ENCODE peak calls at places on chromosomes 3 and 15, in five cellular contexts. O is mesothelial cell of epicardium, M is cardiac fibroblast, T is lower lobe of right lung, L is ascending aorta. S is an unnamed sample.
A peak's percentile ranks its signal among the peaks of the same experiment; 100 is the strongest.

GRCh38 chr3:149967067-149967685 is 3.5 kb downstream of the PFN2 start:
- DNase-seq in O (no peak), M (peak; percentile 71), T (no peak), L (no peak), S (no peak)

GRCh38 chr3:161508852-161509477 is 12.4 kb downstream of the OTOL1 start:
- DNase-seq in O (no peak), M (peak; percentile 2), T (no peak), L (no peak), S (no peak)

GRCh38 chr3:188106006-188106405 is 48.0 kb upstream of the LPP start:
- DNase-seq in O (no peak), M (no peak), T (no peak), L (no peak), S (no peak)

GRCh38 chr3:13644341-13645082 is 95.6 kb downstream of the FBLN2 start:
- DNase-seq in O (no peak), M (peak; percentile 21), T (no peak), L (no peak), S (no peak)

GRCh38 chr15:60318236-60318867 is 79.4 kb downstream of the ANXA2 start:
- DNase-seq in O (no peak), M (no peak), T (no peak), L (no peak), S (no peak)

GRCh38 chr3:190514163-190515153 is 573 bp downstream of the IL1RAP start:
- DNase-seq in O (no peak), M (peak; percentile 67), T (peak; percentile 76), L (peak; percentile 67), S (no peak)

GRCh38 chr3:35908366-35909232 is 269.3 kb downstream of the ARPP21 start:
- DNase-seq in O (peak; percentile 28), M (peak; percentile 87), T (peak; percentile 55), L (peak; percentile 73), S (peak; percentile 60)

GRCh38 chr3:174540536-174540935 is 318.6 kb upstream of the NAALADL2 start:
- DNase-seq in O (no peak), M (no peak), T (no peak), L (no peak), S (no peak)

GRCh38 chr15:85780586-85780985 is 14.1 kb downstream of the KLHL25 start:
- DNase-seq in O (no peak), M (peak; percentile 37), T (no peak), L (no peak), S (no peak)

GRCh38 chr3:71511037-71511436 is 72.5 kb downstream of the FOXP1 start:
- DNase-seq in O (no peak), M (peak; percentile 70), T (no peak), L (no peak), S (no peak)

GRCh38 chr3:57757642-57758297 is 1.7 kb downstream of the SLMAP start:
- DNase-seq in O (no peak), M (peak; percentile 15), T (no peak), L (no peak), S (no peak)

GRCh38 chr3:172592898-172593669 is 69.9 kb upstream of the TNFSF10 start:
- DNase-seq in O (no peak), M (no peak), T (no peak), L (no peak), S (no peak)

GRCh38 chr3:126371096-126371705 is 14.0 kb upstream of the KLF15 start:
- DNase-seq in O (no peak), M (no peak), T (no peak), L (peak; percentile 46), S (no peak)

GRCh38 chr3:141410408-141410807 is 42.1 kb downstream of the ZBTB38 start:
- DNase-seq in O (no peak), M (peak; percentile 90), T (no peak), L (no peak), S (no peak)

GRCh38 chr3:8838239-8838638 is 68.8 kb upstream of the OXTR start:
- DNase-seq in O (no peak), M (no peak), T (no peak), L (no peak), S (no peak)

GRCh38 chr3:60651799-60652198 is 599.5 kb downstream of the FHIT start:
- DNase-seq in O (no peak), M (no peak), T (no peak), L (no peak), S (no peak)

GRCh38 chr3:193948459-193948858 is 187.5 kb upstream of the HES1 start:
- DNase-seq in O (no peak), M (no peak), T (no peak), L (no peak), S (no peak)

GRCh38 chr15:94924057-94924456 is 692.7 kb downstream of the MCTP2 start:
- DNase-seq in O (no peak), M (peak; percentile 7), T (no peak), L (no peak), S (no peak)

GRCh38 chr3:101865751-101866509 is 16.6 kb downstream of the NFKBIZ start:
- DNase-seq in O (no peak), M (no peak), T (no peak), L (no peak), S (no peak)

GRCh38 chr3:126482503-126483255 is 7.0 kb upstream of the ZXDC start:
- DNase-seq in O (no peak), M (no peak), T (no peak), L (no peak), S (no peak)

GRCh38 chr3:50652709-50653108 is 22.0 kb upstream of the DOCK3 start:
- DNase-seq in O (no peak), M (peak; percentile 33), T (no peak), L (no peak), S (no peak)

GRCh38 chr15:69392352-69392751 is 21.8 kb upstream of the KIF23 start:
- DNase-seq in O (no peak), M (no peak), T (no peak), L (no peak), S (no peak)

GRCh38 chr3:113124256-113124830 is 87.0 kb upstream of the BOC start:
- DNase-seq in O (no peak), M (no peak), T (no peak), L (no peak), S (no peak)

GRCh38 chr15:72970965-72971746 is 81.1 kb upstream of the NEO1 start:
- DNase-seq in O (no peak), M (peak; percentile 54), T (no peak), L (no peak), S (no peak)

GRCh38 chr15:52225230-52225629 is 34.0 kb upstream of the GNB5 start:
- DNase-seq in O (no peak), M (no peak), T (no peak), L (no peak), S (no peak)

GRCh38 chr15:52227456-52227855 is 36.3 kb upstream of the GNB5 start:
- DNase-seq in O (no peak), M (peak; percentile 90), T (no peak), L (peak; percentile 80), S (no peak)

GRCh38 chr15:52232327-52232726 is 41.1 kb upstream of the GNB5 start:
- DNase-seq in O (no peak), M (no peak), T (no peak), L (no peak), S (no peak)

GRCh38 chr15:52230073-52230472 is 38.9 kb upstream of the GNB5 start:
- DNase-seq in O (no peak), M (no peak), T (no peak), L (no peak), S (no peak)

DNA sequence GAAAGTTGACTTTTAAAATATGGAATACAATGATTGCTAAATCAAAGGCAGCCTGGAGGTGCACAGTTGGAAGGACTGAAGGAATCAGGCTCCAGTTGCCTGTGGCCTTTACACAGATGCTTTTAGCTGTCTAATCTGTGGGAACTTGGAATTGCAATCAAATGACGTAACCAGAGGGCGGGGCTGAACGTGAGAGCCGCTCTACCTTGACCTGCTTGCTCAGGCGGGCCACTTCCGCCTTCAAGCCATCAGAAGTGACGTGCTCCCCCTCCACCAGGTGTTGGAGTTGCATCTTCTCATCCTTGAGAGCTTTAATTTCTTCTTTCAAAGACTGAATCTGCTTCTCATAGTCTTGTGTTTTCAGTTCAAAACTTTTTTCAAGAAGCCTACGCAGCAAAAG is 37.7 kb upstream of the GNB5 start:
- DNase-seq in O (no peak), M (no peak), T (no peak), L (no peak), S (no peak)
- TF ChIP-seq CTCF in O (no peak), M (no peak), T (no peak), L (no peak), S (no peak)

DNA sequence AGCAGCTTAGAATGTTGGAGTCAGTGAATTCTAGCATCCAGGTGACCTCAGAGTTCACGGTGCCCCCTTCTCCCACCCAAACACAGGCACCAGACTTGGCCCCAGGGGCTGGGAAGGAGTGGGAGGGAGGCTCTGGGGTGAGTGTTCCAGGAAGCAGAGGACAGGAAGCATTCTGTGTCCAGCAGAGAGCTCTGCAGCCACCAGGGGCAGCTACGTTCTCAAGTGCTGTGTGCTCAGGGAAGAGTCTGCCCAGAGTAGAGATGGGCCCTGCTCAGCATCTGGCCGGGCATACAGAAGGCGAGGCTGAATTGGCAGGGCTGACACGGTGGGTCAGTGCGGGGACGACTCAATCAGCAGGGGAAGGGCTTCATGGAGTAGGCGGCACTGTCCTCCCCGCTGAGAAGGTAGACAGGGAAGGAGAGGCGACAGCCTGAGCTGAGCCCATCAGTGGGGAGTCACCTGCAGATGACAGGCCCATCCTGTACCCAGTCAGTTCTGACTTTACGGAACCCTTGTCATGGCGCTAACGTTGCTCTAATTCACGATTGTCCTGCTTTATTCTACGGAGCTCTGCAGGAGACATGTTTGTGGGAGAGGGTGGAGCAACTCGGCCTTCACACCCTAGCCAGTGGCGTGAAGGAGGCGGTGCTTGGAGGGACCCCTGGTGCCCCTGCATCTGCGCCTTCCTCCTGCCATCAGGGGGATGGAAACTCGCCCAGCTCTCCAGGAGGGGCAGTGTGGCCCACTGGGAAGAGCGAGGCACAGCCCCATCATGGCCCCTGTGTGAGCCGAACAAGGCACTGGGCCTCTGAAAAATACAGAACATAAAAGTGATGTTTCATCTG is 82.1 kb downstream of the C3orf70 start:
- DNase-seq in O (no peak), M (peak; percentile 22), T (no peak), L (no peak), S (no peak)
- TF ChIP-seq CTCF in O (no peak), M (peak; percentile 65), T (peak; percentile 19), L (no peak), S (no peak)

GRCh38 chr15:80328496-80328895 is 75.7 kb upstream of the ARNT2 start:
- DNase-seq in O (no peak), M (no peak), T (no peak), L (no peak), S (no peak)

GRCh38 chr15:80317389-80318169 is 65.6 kb upstream of the CTXND1 start:
- DNase-seq in O (no peak), M (peak; percentile 83), T (no peak), L (no peak), S (no peak)

GRCh38 chr15:80325206-80325605 is 73.2 kb upstream of the CTXND1 start:
- DNase-seq in O (no peak), M (peak; percentile 20), T (no peak), L (no peak), S (no peak)

GRCh38 chr15:80323285-80323684 is 71.3 kb upstream of the CTXND1 start:
- DNase-seq in O (no peak), M (no peak), T (no peak), L (no peak), S (no peak)
- TF ChIP-seq CTCF in O (peak; percentile 68), M (peak; percentile 25), T (no peak), L (no peak), S (no peak)

GRCh38 chr15:77107531-77108355 is 36.8 kb upstream of the TSPAN3 start:
- DNase-seq in O (peak; percentile 42), M (peak; percentile 75), T (no peak), L (peak; percentile 64), S (no peak)
- TF ChIP-seq CTCF in O (peak; percentile 44), M (peak; percentile 80), T (peak; percentile 63), L (peak; percentile 55), S (no peak)

S was measured in omental fat pad.